ENCODE peak calls at places on chromosome 4, in four cellular contexts. T is fibroblast of mammary gland, L is heart right ventricle, Q is sciatic nerve. M is an unnamed sample.

GRCh38 chr4:88533937-88534750 is 10.6 kb upstream of the PYURF start:
- DNase-seq in Q (no peak), T (peak; percentile 96), L (no peak), M (no peak)

GRCh38 chr4:156329779-156330178 is 376.1 kb upstream of the CTSO start:
- DNase-seq in L (no peak), T (peak; percentile 34), Q (no peak), M (no peak)

GRCh38 chr4:48997962-48998361 is 11.9 kb downstream of the CWH43 start:
- DNase-seq in Q (no peak), L (no peak), T (no peak), M (no peak)

GRCh38 chr4:73589887-73590801 is 30.1 kb downstream of the RASSF6 start:
- DNase-seq in T (no peak), L (no peak), Q (no peak), M (no peak)

GRCh38 chr4:73486497-73486896 is 5.0 kb downstream of the AFM start:
- DNase-seq in T (no peak), L (no peak), Q (no peak), M (no peak)

GRCh38 chr4:28010543-28011235 is 1150.0 kb downstream of the STIM2 start:
- DNase-seq in T (peak; percentile 44), L (no peak), Q (no peak), M (no peak)

GRCh38 chr4:176102414-176102813 is 36.8 kb downstream of the WDR17 start:
- DNase-seq in L (no peak), T (no peak), Q (no peak), M (no peak)

GRCh38 chr4:64432674-64433073 is 23.4 kb upstream of the TECRL start:
- DNase-seq in T (no peak), Q (no peak), L (no peak), M (no peak)

GRCh38 chr4:676871-677235 is 2.5 kb downstream of the MYL5 start:
- DNase-seq in T (no peak), Q (no peak), L (no peak), M (no peak)

GRCh38 chr4:88275516-88275915 is 8.8 kb downstream of the PPM1K start:
- DNase-seq in T (peak; percentile 30), Q (no peak), L (no peak), M (no peak)

GRCh38 chr4:129972257-129972656 is 876.3 kb downstream of the C4orf33 start:
- DNase-seq in Q (no peak), L (no peak), T (no peak), M (no peak)

GRCh38 chr4:138367942-138368341 is 125.8 kb upstream of the SLC7A11 start:
- DNase-seq in L (no peak), Q (no peak), T (no peak), M (no peak)

GRCh38 chr4:40843696-40844095 is 93.9 kb downstream of the NSUN7 start:
- DNase-seq in Q (no peak), T (no peak), L (no peak), M (no peak)

GRCh38 chr4:112857461-112857860 is 192.0 kb upstream of the ANK2 start:
- DNase-seq in L (no peak), T (peak; percentile 95), Q (no peak), M (no peak)

GRCh38 chr4:45831692-45832091 is 292.2 kb downstream of the GABRG1 start:
- DNase-seq in Q (no peak), T (no peak), L (no peak), M (no peak)

M was measured in pancreas.